ENCODE peak calls at places on chromosome 16, in nine cellular contexts. Q, Y, V, C, P, K, U, H and D are unnamed samples.

GRCh38 chr16:27600386-27600785 is 50.4 kb downstream of the KATNIP start:
- DNase-seq in P (no peak), Q (no peak), H (no peak), V (no peak), K (no peak), U (no peak), Y (no peak), C (no peak), D (no peak)

GRCh38 chr16:22124583-22125284 is 32.4 kb downstream of the VWA3A start:
- DNase-seq in Y (no peak), C (no peak), H (no peak), U (no peak), V (no peak), Q (no peak), K (no peak), P (no peak), D (no peak)

GRCh38 chr16:15765880-15766279 is 90.9 kb downstream of the MYH11 start:
- DNase-seq in Q (no peak), V (no peak), H (peak; percentile 7), U (peak; percentile 33), C (no peak), P (no peak), Y (no peak), K (no peak), D (peak; percentile 28)

GRCh38 chr16:1272453-1273198 is 16.8 kb downstream of the TPSD1 start:
- DNase-seq in Y (no peak), H (no peak), K (no peak), C (no peak), P (no peak), Q (no peak), U (no peak), V (no peak), D (no peak)

GRCh38 chr16:67966549-67967182 is 1.8 kb downstream of the SLC12A4 start:
- DNase-seq in C (no peak), P (peak; percentile 57), Q (no peak), K (no peak), V (no peak), H (no peak), U (peak; percentile 64), Y (no peak), D (no peak)

GRCh38 chr16:79801550-79802090 is 201.1 kb upstream of the MAF start:
- DNase-seq in U (peak; percentile 91), C (no peak), V (no peak), P (peak; percentile 50), H (no peak), Q (no peak), Y (no peak), K (no peak), D (no peak)

GRCh38 chr16:8935989-8936388 is 27.7 kb downstream of the USP7 start:
- DNase-seq in Y (no peak), U (no peak), K (no peak), P (no peak), Q (no peak), V (no peak), H (no peak), C (no peak), D (no peak)

GRCh38 chr16:57998484-57998883 is 2.0 kb downstream of the ZNF319 start:
- DNase-seq in H (peak; percentile 62), P (peak; percentile 49), Q (peak; percentile 43), U (peak; percentile 78), V (peak; percentile 46), K (peak; percentile 54), C (no peak), Y (peak; percentile 41), D (no peak)

GRCh38 chr16:88478115-88478514 is 25.0 kb downstream of the ZFPM1 start:
- DNase-seq in C (no peak), P (no peak), Y (peak; percentile 32), Q (peak; percentile 43), H (peak; percentile 46), V (no peak), U (no peak), K (no peak), D (no peak)

GRCh38 chr16:13873835-13874438 is 46.0 kb upstream of the ERCC4 start:
- DNase-seq in P (peak; percentile 7), C (no peak), Q (no peak), V (no peak), K (no peak), H (no peak), Y (no peak), U (peak; percentile 25), D (no peak)

GRCh38 chr16:81447383-81448101 is 2.9 kb downstream of the CMIP start:
- DNase-seq in H (no peak), V (peak; percentile 47), K (no peak), U (peak; percentile 49), P (no peak), Y (no peak), C (no peak), Q (no peak), D (peak; percentile 53)

GRCh38 chr16:54577566-54578180 is 291.1 kb upstream of the IRX3 start:
- DNase-seq in K (no peak), Y (no peak), U (no peak), H (no peak), Q (no peak), P (no peak), V (no peak), C (no peak), D (no peak)

GRCh38 chr16:56657555-56658430 is at the start of gene MT1F:
- DNase-seq in Y (peak; percentile 75), V (peak; percentile 98), H (peak; percentile 55), Q (peak; percentile 60), C (no peak), K (peak; percentile 31), U (peak; percentile 82), P (peak; percentile 7), D (peak; percentile 96)

GRCh38 chr16:10558746-10559641 is 21.4 kb downstream of the EMP2 start:
- DNase-seq in K (no peak), H (no peak), C (no peak), Y (no peak), Q (no peak), U (no peak), V (peak; percentile 75), P (peak; percentile 70), D (peak; percentile 14)

GRCh38 chr16:81242977-81243618 is 4.6 kb downstream of the BCO1 start:
- DNase-seq in Q (no peak), U (no peak), Y (no peak), C (no peak), P (no peak), H (no peak), V (no peak), K (no peak), D (no peak)

GRCh38 chr16:54931757-54932660 is 1.3 kb downstream of the IRX5 start:
- DNase-seq in Y (no peak), K (no peak), V (no peak), H (no peak), Q (no peak), C (no peak), P (peak; percentile 34), U (no peak), D (no peak)

GRCh38 chr16:22614271-22614947 is 103.7 kb downstream of the NPIPB5 start:
- DNase-seq in C (no peak), U (peak; percentile 77), V (no peak), H (no peak), P (peak; percentile 66), Y (no peak), Q (no peak), K (peak; percentile 64), D (no peak)

GRCh38 chr16:81514041-81514559 is 69.5 kb downstream of the CMIP start:
- DNase-seq in V (no peak), C (no peak), U (no peak), P (no peak), K (no peak), Y (no peak), Q (no peak), H (no peak), D (no peak)

GRCh38 chr16:3744018-3744417 is 26.7 kb upstream of the TRAP1 start:
- DNase-seq in C (no peak), P (no peak), U (no peak), H (no peak), K (no peak), Q (no peak), V (no peak), Y (no peak), D (no peak)

GRCh38 chr16:69367980-69368379 is 16.4 kb upstream of the TMED6 start:
- DNase-seq in H (no peak), K (no peak), U (peak; percentile 21), V (no peak), P (peak; percentile 37), C (no peak), Q (no peak), Y (no peak), D (no peak)

GRCh38 chr16:11386791-11387546 is 41.7 kb downstream of the RMI2 start:
- DNase-seq in Q (no peak), K (no peak), U (no peak), C (no peak), H (no peak), V (peak; percentile 57), P (no peak), Y (no peak), D (no peak)

GRCh38 chr16:86203557-86204275 is 304.8 kb downstream of the IRF8 start:
- DNase-seq in Q (no peak), U (no peak), Y (no peak), K (no peak), V (no peak), P (no peak), H (no peak), C (no peak), D (no peak)

GRCh38 chr16:51971184-51971583 is 575.8 kb downstream of the TOX3 start:
- DNase-seq in P (no peak), U (peak; percentile 48), C (no peak), Y (no peak), Q (no peak), V (peak; percentile 30), H (no peak), K (no peak), D (no peak)

GRCh38 chr16:75379911-75380847 is 53.1 kb downstream of the CFDP1 start:
- DNase-seq in Y (peak; percentile 27), P (no peak), K (no peak), V (no peak), C (no peak), Q (peak; percentile 25), H (peak; percentile 35), U (no peak), D (no peak)

GRCh38 chr16:47716571-47716970 is 255.4 kb downstream of the PHKB start:
- DNase-seq in K (no peak), V (no peak), C (no peak), Q (no peak), Y (no peak), P (peak; percentile 77), U (peak; percentile 57), H (no peak), D (no peak)